ENCODE peak calls at places on chromosomes 5 and 9, in ten cellular contexts. One of them, this sample, is unnamed.
A peak's percentile ranks its signal among the peaks of the same experiment; 100 is the strongest.

GRCh38 chr5:114176356-114176755 is 185.5 kb upstream of the KCNN2 start:
- DNase-seq in Panc1: no peak
- DNase-seq in HFFc6: peak; percentile 75
- DNase-seq in CD8-positive, alpha-beta T cell: no peak
- DNase-seq in endothelial cell: no peak
- DNase-seq in lower leg skin: no peak
- DNase-seq in mesothelial cell of epicardium: no peak
- DNase-seq in AG10803: peak; percentile 10
- DNase-seq in cardiac muscle cell: no peak
- DNase-seq in IMR-90: peak; percentile 67
- DNase-seq in this sample: no peak

GRCh38 chr5:134085411-134085810 is 29.1 kb upstream of the TCF7 start:
- DNase-seq in Panc1: no peak
- DNase-seq in HFFc6: no peak
- DNase-seq in CD8-positive, alpha-beta T cell: no peak
- DNase-seq in endothelial cell: no peak
- DNase-seq in lower leg skin: no peak
- DNase-seq in mesothelial cell of epicardium: no peak
- DNase-seq in AG10803: no peak
- DNase-seq in cardiac muscle cell: no peak
- DNase-seq in IMR-90: no peak
- DNase-seq in this sample: no peak

GRCh38 chr5:34728236-34728635 is 72.1 kb downstream of the RAI14 start:
- DNase-seq in Panc1: no peak
- DNase-seq in HFFc6: no peak
- DNase-seq in CD8-positive, alpha-beta T cell: no peak
- DNase-seq in endothelial cell: no peak
- DNase-seq in lower leg skin: no peak
- DNase-seq in mesothelial cell of epicardium: no peak
- DNase-seq in AG10803: no peak
- DNase-seq in cardiac muscle cell: no peak
- DNase-seq in IMR-90: no peak
- DNase-seq in this sample: no peak

GRCh38 chr9:35415769-35416427 is 74.0 kb upstream of the RUSC2 start:
- DNase-seq in Panc1: no peak
- DNase-seq in HFFc6: no peak
- DNase-seq in CD8-positive, alpha-beta T cell: no peak
- DNase-seq in endothelial cell: no peak
- DNase-seq in lower leg skin: no peak
- DNase-seq in mesothelial cell of epicardium: no peak
- DNase-seq in AG10803: no peak
- DNase-seq in cardiac muscle cell: peak; percentile 21
- DNase-seq in IMR-90: no peak
- DNase-seq in this sample: no peak

GRCh38 chr5:179306191-179307005 is 38.9 kb downstream of the ADAMTS2 start:
- DNase-seq in Panc1: no peak
- DNase-seq in HFFc6: no peak
- DNase-seq in CD8-positive, alpha-beta T cell: no peak
- DNase-seq in endothelial cell: no peak
- DNase-seq in lower leg skin: no peak
- DNase-seq in mesothelial cell of epicardium: no peak
- DNase-seq in AG10803: peak; percentile 57
- DNase-seq in cardiac muscle cell: no peak
- DNase-seq in IMR-90: peak; percentile 75
- DNase-seq in this sample: no peak

GRCh38 chr5:135429326-135429725 is 17.8 kb downstream of the DCANP1 start:
- DNase-seq in Panc1: no peak
- DNase-seq in HFFc6: no peak
- DNase-seq in CD8-positive, alpha-beta T cell: no peak
- DNase-seq in endothelial cell: no peak
- DNase-seq in lower leg skin: no peak
- DNase-seq in mesothelial cell of epicardium: no peak
- DNase-seq in AG10803: no peak
- DNase-seq in cardiac muscle cell: peak; percentile 81
- DNase-seq in IMR-90: no peak
- DNase-seq in this sample: no peak

GRCh38 chr5:164051745-164052144 is 546.3 kb downstream of the MAT2B start:
- DNase-seq in Panc1: no peak
- DNase-seq in HFFc6: no peak
- DNase-seq in CD8-positive, alpha-beta T cell: no peak
- DNase-seq in endothelial cell: no peak
- DNase-seq in lower leg skin: no peak
- DNase-seq in mesothelial cell of epicardium: no peak
- DNase-seq in AG10803: no peak
- DNase-seq in cardiac muscle cell: no peak
- DNase-seq in IMR-90: peak; percentile 64
- DNase-seq in this sample: no peak

GRCh38 chr9:131480258-131480657 is 22.5 kb upstream of the POMT1 start:
- DNase-seq in Panc1: no peak
- DNase-seq in HFFc6: no peak
- DNase-seq in CD8-positive, alpha-beta T cell: no peak
- DNase-seq in endothelial cell: no peak
- DNase-seq in lower leg skin: no peak
- DNase-seq in mesothelial cell of epicardium: no peak
- DNase-seq in AG10803: no peak
- DNase-seq in cardiac muscle cell: no peak
- DNase-seq in IMR-90: no peak
- DNase-seq in this sample: no peak

GRCh38 chr5:153699035-153699434 is 208.6 kb downstream of the GRIA1 start:
- DNase-seq in Panc1: no peak
- DNase-seq in HFFc6: no peak
- DNase-seq in CD8-positive, alpha-beta T cell: no peak
- DNase-seq in endothelial cell: no peak
- DNase-seq in lower leg skin: no peak
- DNase-seq in mesothelial cell of epicardium: no peak
- DNase-seq in AG10803: no peak
- DNase-seq in cardiac muscle cell: no peak
- DNase-seq in IMR-90: no peak
- DNase-seq in this sample: no peak

GRCh38 chr5:58891971-58892343 is 309.1 kb downstream of the RAB3C start:
- DNase-seq in Panc1: no peak
- DNase-seq in HFFc6: no peak
- DNase-seq in CD8-positive, alpha-beta T cell: no peak
- DNase-seq in endothelial cell: no peak
- DNase-seq in lower leg skin: no peak
- DNase-seq in mesothelial cell of epicardium: no peak
- DNase-seq in AG10803: no peak
- DNase-seq in cardiac muscle cell: no peak
- DNase-seq in IMR-90: no peak
- DNase-seq in this sample: no peak
- TF ChIP-seq CTCF in Panc1: peak; percentile 63
- TF ChIP-seq CTCF in HFFc6: peak; percentile 55
- TF ChIP-seq CTCF in CD8-positive, alpha-beta T cell: no peak
- TF ChIP-seq CTCF in endothelial cell: no peak
- TF ChIP-seq CTCF in lower leg skin: no peak
- TF ChIP-seq CTCF in mesothelial cell of epicardium: no peak
- TF ChIP-seq CTCF in AG10803: no peak
- TF ChIP-seq CTCF in cardiac muscle cell: no peak
- TF ChIP-seq CTCF in IMR-90: no peak
- TF ChIP-seq CTCF in this sample: peak; percentile 10

GRCh38 chr9:75602074-75602473 is 288.4 kb upstream of the PCSK5 start:
- DNase-seq in Panc1: no peak
- DNase-seq in HFFc6: no peak
- DNase-seq in CD8-positive, alpha-beta T cell: no peak
- DNase-seq in endothelial cell: no peak
- DNase-seq in lower leg skin: no peak
- DNase-seq in mesothelial cell of epicardium: no peak
- DNase-seq in AG10803: no peak
- DNase-seq in cardiac muscle cell: no peak
- DNase-seq in IMR-90: no peak
- DNase-seq in this sample: no peak
- TF ChIP-seq CTCF in Panc1: no peak
- TF ChIP-seq CTCF in HFFc6: no peak
- TF ChIP-seq CTCF in CD8-positive, alpha-beta T cell: no peak
- TF ChIP-seq CTCF in endothelial cell: no peak
- TF ChIP-seq CTCF in lower leg skin: no peak
- TF ChIP-seq CTCF in mesothelial cell of epicardium: no peak
- TF ChIP-seq CTCF in AG10803: no peak
- TF ChIP-seq CTCF in cardiac muscle cell: no peak
- TF ChIP-seq CTCF in IMR-90: no peak
- TF ChIP-seq CTCF in this sample: no peak

DNA sequence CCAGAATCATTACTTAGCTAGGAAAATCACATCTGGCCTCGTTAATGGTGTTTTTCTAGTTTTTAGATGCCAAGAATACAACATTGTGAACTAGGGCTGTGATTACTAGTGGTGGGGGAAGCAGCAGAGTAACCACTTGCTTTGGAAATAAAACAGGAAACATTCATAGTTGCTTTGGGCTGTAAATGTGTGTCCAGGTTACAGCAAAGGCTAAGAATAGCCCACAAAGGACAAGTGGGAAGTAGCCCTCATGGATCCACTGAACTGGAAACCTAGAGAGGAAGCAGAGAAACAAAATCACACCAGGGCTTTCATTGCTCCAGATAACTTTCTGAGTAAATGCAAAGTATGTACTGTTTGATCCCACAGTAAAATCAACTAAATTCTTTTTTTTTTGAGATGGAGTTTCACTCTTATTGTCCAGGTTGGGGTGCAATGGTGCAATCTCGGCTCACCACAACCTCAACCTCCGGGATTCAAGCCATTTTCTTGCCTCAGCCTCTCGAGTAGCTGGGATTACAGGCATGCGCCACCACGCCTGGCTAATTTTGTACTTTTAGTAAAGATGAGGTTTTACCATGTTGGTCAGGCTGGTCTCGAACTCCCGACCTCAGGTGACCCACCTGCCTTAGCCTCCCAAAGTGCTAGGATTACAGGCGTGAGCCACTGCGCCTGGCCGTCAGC is 56.2 kb upstream of the TNFSF15 start:
- DNase-seq in Panc1: no peak
- DNase-seq in HFFc6: no peak
- DNase-seq in CD8-positive, alpha-beta T cell: no peak
- DNase-seq in endothelial cell: no peak
- DNase-seq in lower leg skin: no peak
- DNase-seq in mesothelial cell of epicardium: no peak
- DNase-seq in AG10803: no peak
- DNase-seq in cardiac muscle cell: no peak
- DNase-seq in IMR-90: no peak
- DNase-seq in this sample: no peak
- TF ChIP-seq CTCF in Panc1: no peak
- TF ChIP-seq CTCF in HFFc6: no peak
- TF ChIP-seq CTCF in CD8-positive, alpha-beta T cell: no peak
- TF ChIP-seq CTCF in endothelial cell: no peak
- TF ChIP-seq CTCF in lower leg skin: no peak
- TF ChIP-seq CTCF in mesothelial cell of epicardium: no peak
- TF ChIP-seq CTCF in AG10803: no peak
- TF ChIP-seq CTCF in cardiac muscle cell: no peak
- TF ChIP-seq CTCF in IMR-90: no peak
- TF ChIP-seq CTCF in this sample: no peak

GRCh38 chr5:159987031-159987674 is 21.8 kb upstream of the TTC1 start:
- DNase-seq in Panc1: no peak
- DNase-seq in HFFc6: peak; percentile 50
- DNase-seq in CD8-positive, alpha-beta T cell: peak; percentile 75
- DNase-seq in endothelial cell: peak; percentile 76
- DNase-seq in lower leg skin: peak; percentile 93
- DNase-seq in mesothelial cell of epicardium: peak; percentile 84
- DNase-seq in AG10803: peak; percentile 55
- DNase-seq in cardiac muscle cell: peak; percentile 87
- DNase-seq in IMR-90: peak; percentile 58
- DNase-seq in this sample: peak; percentile 87
- TF ChIP-seq CTCF in Panc1: peak; percentile 94
- TF ChIP-seq CTCF in HFFc6: peak; percentile 83
- TF ChIP-seq CTCF in CD8-positive, alpha-beta T cell: peak; percentile 56
- TF ChIP-seq CTCF in endothelial cell: peak; percentile 49
- TF ChIP-seq CTCF in lower leg skin: no peak
- TF ChIP-seq CTCF in mesothelial cell of epicardium: peak; percentile 62
- TF ChIP-seq CTCF in AG10803: peak; percentile 69
- TF ChIP-seq CTCF in cardiac muscle cell: peak; percentile 79
- TF ChIP-seq CTCF in IMR-90: peak; percentile 83
- TF ChIP-seq CTCF in this sample: peak; percentile 88

GRCh38 chr9:15389173-15389572 is 33.5 kb upstream of the SNAPC3 start:
- DNase-seq in Panc1: no peak
- DNase-seq in HFFc6: peak; percentile 21
- DNase-seq in CD8-positive, alpha-beta T cell: no peak
- DNase-seq in endothelial cell: no peak
- DNase-seq in lower leg skin: peak; percentile 9
- DNase-seq in mesothelial cell of epicardium: no peak
- DNase-seq in AG10803: no peak
- DNase-seq in cardiac muscle cell: no peak
- DNase-seq in IMR-90: peak; percentile 28
- DNase-seq in this sample: no peak

GRCh38 chr9:15381491-15381890 is 41.2 kb upstream of the SNAPC3 start:
- DNase-seq in Panc1: no peak
- DNase-seq in HFFc6: no peak
- DNase-seq in CD8-positive, alpha-beta T cell: no peak
- DNase-seq in endothelial cell: no peak
- DNase-seq in lower leg skin: no peak
- DNase-seq in mesothelial cell of epicardium: no peak
- DNase-seq in AG10803: no peak
- DNase-seq in cardiac muscle cell: no peak
- DNase-seq in IMR-90: no peak
- DNase-seq in this sample: no peak

GRCh38 chr9:15389636-15390035 is 33.0 kb upstream of the SNAPC3 start:
- DNase-seq in Panc1: no peak
- DNase-seq in HFFc6: no peak
- DNase-seq in CD8-positive, alpha-beta T cell: no peak
- DNase-seq in endothelial cell: no peak
- DNase-seq in lower leg skin: peak; percentile 7
- DNase-seq in mesothelial cell of epicardium: no peak
- DNase-seq in AG10803: no peak
- DNase-seq in cardiac muscle cell: no peak
- DNase-seq in IMR-90: no peak
- DNase-seq in this sample: no peak

GRCh38 chr9:15390200-15390599 is 32.5 kb upstream of the SNAPC3 start:
- DNase-seq in Panc1: no peak
- DNase-seq in HFFc6: no peak
- DNase-seq in CD8-positive, alpha-beta T cell: no peak
- DNase-seq in endothelial cell: no peak
- DNase-seq in lower leg skin: no peak
- DNase-seq in mesothelial cell of epicardium: no peak
- DNase-seq in AG10803: no peak
- DNase-seq in cardiac muscle cell: no peak
- DNase-seq in IMR-90: no peak
- DNase-seq in this sample: no peak

GRCh38 chr9:15386465-15386864 is 36.2 kb upstream of the SNAPC3 start:
- DNase-seq in Panc1: no peak
- DNase-seq in HFFc6: no peak
- DNase-seq in CD8-positive, alpha-beta T cell: no peak
- DNase-seq in endothelial cell: no peak
- DNase-seq in lower leg skin: no peak
- DNase-seq in mesothelial cell of epicardium: no peak
- DNase-seq in AG10803: no peak
- DNase-seq in cardiac muscle cell: no peak
- DNase-seq in IMR-90: no peak
- DNase-seq in this sample: no peak
- TF ChIP-seq CTCF in Panc1: no peak
- TF ChIP-seq CTCF in HFFc6: no peak
- TF ChIP-seq CTCF in CD8-positive, alpha-beta T cell: no peak
- TF ChIP-seq CTCF in endothelial cell: no peak
- TF ChIP-seq CTCF in lower leg skin: no peak
- TF ChIP-seq CTCF in mesothelial cell of epicardium: no peak
- TF ChIP-seq CTCF in AG10803: no peak
- TF ChIP-seq CTCF in cardiac muscle cell: no peak
- TF ChIP-seq CTCF in IMR-90: no peak
- TF ChIP-seq CTCF in this sample: no peak

DNA sequence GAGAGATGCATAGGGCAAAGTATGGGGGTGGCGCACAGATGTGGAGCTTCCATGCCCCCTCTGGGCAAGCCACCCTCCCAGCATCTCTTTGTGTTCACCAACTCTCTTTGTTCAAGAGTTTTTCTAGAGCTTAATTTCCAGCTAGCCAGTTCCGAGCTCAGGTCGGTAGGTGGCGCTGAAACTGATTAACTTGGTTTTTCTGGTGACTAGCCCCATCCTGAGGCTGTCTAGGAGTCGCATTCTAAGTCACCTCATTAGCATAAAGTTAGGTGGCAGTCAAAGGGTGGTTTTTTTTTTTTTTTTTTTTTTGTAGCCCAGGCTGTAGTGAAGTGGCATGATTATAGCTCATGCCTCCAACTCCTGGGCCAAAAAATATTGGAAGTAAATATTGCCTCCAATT is 476.4 kb downstream of the KDM4C start:
- DNase-seq in Panc1: no peak
- DNase-seq in HFFc6: peak; percentile 20
- DNase-seq in CD8-positive, alpha-beta T cell: no peak
- DNase-seq in endothelial cell: peak; percentile 50
- DNase-seq in lower leg skin: no peak
- DNase-seq in mesothelial cell of epicardium: no peak
- DNase-seq in AG10803: peak; percentile 23
- DNase-seq in cardiac muscle cell: peak; percentile 21
- DNase-seq in IMR-90: peak; percentile 22
- DNase-seq in this sample: no peak
- TF ChIP-seq CTCF in Panc1: peak; percentile 52
- TF ChIP-seq CTCF in HFFc6: peak; percentile 78
- TF ChIP-seq CTCF in CD8-positive, alpha-beta T cell: no peak
- TF ChIP-seq CTCF in endothelial cell: peak; percentile 74
- TF ChIP-seq CTCF in lower leg skin: no peak
- TF ChIP-seq CTCF in mesothelial cell of epicardium: no peak
- TF ChIP-seq CTCF in AG10803: peak; percentile 63
- TF ChIP-seq CTCF in cardiac muscle cell: peak; percentile 80
- TF ChIP-seq CTCF in IMR-90: peak; percentile 61
- TF ChIP-seq CTCF in this sample: peak; percentile 62